ENCODE peak calls at places on chromosomes 3 and 15, in eight cellular contexts. One of them, this sample, is unnamed.

GRCh38 chr3:19946291-19946831 is 536 bp upstream of the RAB5A start:
- DNase-seq in breast epithelium: no peak
- DNase-seq in stomach: no peak
- DNase-seq in CD8-positive, alpha-beta T cell: no peak
- DNase-seq in thoracic aorta: peak; percentile 2
- DNase-seq in PC-9: no peak
- DNase-seq in IMR-90: no peak
- DNase-seq in Panc1: no peak
- DNase-seq in this sample: peak; percentile 2

GRCh38 chr3:129692743-129693142 is 86.3 kb upstream of the PLXND1 start:
- DNase-seq in breast epithelium: no peak
- DNase-seq in stomach: no peak
- DNase-seq in CD8-positive, alpha-beta T cell: no peak
- DNase-seq in thoracic aorta: no peak
- DNase-seq in PC-9: no peak
- DNase-seq in IMR-90: no peak
- DNase-seq in Panc1: no peak
- DNase-seq in this sample: no peak

GRCh38 chr3:120203621-120204020 is 81.4 kb downstream of the GPR156 start:
- DNase-seq in breast epithelium: no peak
- DNase-seq in stomach: no peak
- DNase-seq in CD8-positive, alpha-beta T cell: no peak
- DNase-seq in thoracic aorta: no peak
- DNase-seq in PC-9: no peak
- DNase-seq in IMR-90: no peak
- DNase-seq in Panc1: no peak
- DNase-seq in this sample: no peak

GRCh38 chr3:13124631-13125030 is 51.4 kb upstream of the IQSEC1 start:
- DNase-seq in breast epithelium: no peak
- DNase-seq in stomach: no peak
- DNase-seq in CD8-positive, alpha-beta T cell: no peak
- DNase-seq in thoracic aorta: no peak
- DNase-seq in PC-9: no peak
- DNase-seq in IMR-90: no peak
- DNase-seq in Panc1: no peak
- DNase-seq in this sample: no peak

GRCh38 chr3:131033480-131034080 is 6.9 kb downstream of the NEK11 start:
- DNase-seq in breast epithelium: no peak
- DNase-seq in stomach: no peak
- DNase-seq in CD8-positive, alpha-beta T cell: no peak
- DNase-seq in thoracic aorta: no peak
- DNase-seq in PC-9: peak; percentile 51
- DNase-seq in IMR-90: peak; percentile 55
- DNase-seq in Panc1: peak; percentile 50
- DNase-seq in this sample: no peak

GRCh38 chr3:19347701-19348100 is 199.4 kb downstream of the KCNH8 start:
- DNase-seq in breast epithelium: no peak
- DNase-seq in stomach: no peak
- DNase-seq in CD8-positive, alpha-beta T cell: no peak
- DNase-seq in thoracic aorta: no peak
- DNase-seq in PC-9: no peak
- DNase-seq in IMR-90: no peak
- DNase-seq in Panc1: no peak
- DNase-seq in this sample: no peak

GRCh38 chr3:54518011-54518675 is 395.8 kb downstream of the CACNA2D3 start:
- DNase-seq in breast epithelium: no peak
- DNase-seq in stomach: no peak
- DNase-seq in CD8-positive, alpha-beta T cell: no peak
- DNase-seq in thoracic aorta: no peak
- DNase-seq in PC-9: no peak
- DNase-seq in IMR-90: no peak
- DNase-seq in Panc1: no peak
- DNase-seq in this sample: no peak

GRCh38 chr3:45748068-45748467 is 48.3 kb downstream of the SLC6A20 start:
- DNase-seq in breast epithelium: no peak
- DNase-seq in stomach: no peak
- DNase-seq in CD8-positive, alpha-beta T cell: no peak
- DNase-seq in thoracic aorta: no peak
- DNase-seq in PC-9: no peak
- DNase-seq in IMR-90: no peak
- DNase-seq in Panc1: no peak
- DNase-seq in this sample: no peak

GRCh38 chr15:78949461-78949860 is 4.6 kb upstream of the CTSH start:
- DNase-seq in breast epithelium: no peak
- DNase-seq in stomach: peak; percentile 44
- DNase-seq in CD8-positive, alpha-beta T cell: no peak
- DNase-seq in thoracic aorta: no peak
- DNase-seq in PC-9: peak; percentile 91
- DNase-seq in IMR-90: no peak
- DNase-seq in Panc1: no peak
- DNase-seq in this sample: no peak

GRCh38 chr3:169147246-169148008 is 516.1 kb downstream of the MECOM start:
- DNase-seq in breast epithelium: no peak
- DNase-seq in stomach: peak; percentile 52
- DNase-seq in CD8-positive, alpha-beta T cell: no peak
- DNase-seq in thoracic aorta: no peak
- DNase-seq in PC-9: peak; percentile 80
- DNase-seq in IMR-90: peak; percentile 61
- DNase-seq in Panc1: no peak
- DNase-seq in this sample: peak; percentile 64

GRCh38 chr3:119333773-119334492 is 39.8 kb downstream of the ARHGAP31 start:
- DNase-seq in breast epithelium: no peak
- DNase-seq in stomach: no peak
- DNase-seq in CD8-positive, alpha-beta T cell: no peak
- DNase-seq in thoracic aorta: no peak
- DNase-seq in PC-9: no peak
- DNase-seq in IMR-90: no peak
- DNase-seq in Panc1: no peak
- DNase-seq in this sample: no peak

GRCh38 chr3:27511724-27512422 is 27.7 kb upstream of the SLC4A7 start:
- DNase-seq in breast epithelium: no peak
- DNase-seq in stomach: no peak
- DNase-seq in CD8-positive, alpha-beta T cell: no peak
- DNase-seq in thoracic aorta: no peak
- DNase-seq in PC-9: no peak
- DNase-seq in IMR-90: no peak
- DNase-seq in Panc1: no peak
- DNase-seq in this sample: no peak

GRCh38 chr3:153070153-153070868 is 91.7 kb upstream of the RAP2B start:
- DNase-seq in breast epithelium: no peak
- DNase-seq in stomach: no peak
- DNase-seq in CD8-positive, alpha-beta T cell: no peak
- DNase-seq in thoracic aorta: no peak
- DNase-seq in PC-9: no peak
- DNase-seq in IMR-90: peak; percentile 78
- DNase-seq in Panc1: no peak
- DNase-seq in this sample: peak; percentile 25

GRCh38 chr3:16429086-16429485 is 84.4 kb downstream of the RFTN1 start:
- DNase-seq in breast epithelium: no peak
- DNase-seq in stomach: no peak
- DNase-seq in CD8-positive, alpha-beta T cell: no peak
- DNase-seq in thoracic aorta: no peak
- DNase-seq in PC-9: no peak
- DNase-seq in IMR-90: no peak
- DNase-seq in Panc1: no peak
- DNase-seq in this sample: no peak

GRCh38 chr3:69086133-69086722 is 1.5 kb downstream of the ARL6IP5 start:
- DNase-seq in breast epithelium: peak; percentile 90
- DNase-seq in stomach: peak; percentile 92
- DNase-seq in CD8-positive, alpha-beta T cell: peak; percentile 72
- DNase-seq in thoracic aorta: peak; percentile 88
- DNase-seq in PC-9: peak; percentile 87
- DNase-seq in IMR-90: peak; percentile 92
- DNase-seq in Panc1: no peak
- DNase-seq in this sample: peak; percentile 95

GRCh38 chr15:90681480-90681879 is 35.7 kb upstream of the BLM start:
- DNase-seq in breast epithelium: no peak
- DNase-seq in stomach: no peak
- DNase-seq in CD8-positive, alpha-beta T cell: no peak
- DNase-seq in thoracic aorta: peak; percentile 32
- DNase-seq in PC-9: no peak
- DNase-seq in IMR-90: peak; percentile 93
- DNase-seq in Panc1: no peak
- DNase-seq in this sample: no peak

GRCh38 chr3:102142379-102143058 is 292.3 kb upstream of the ZPLD1 start:
- DNase-seq in breast epithelium: no peak
- DNase-seq in stomach: no peak
- DNase-seq in CD8-positive, alpha-beta T cell: no peak
- DNase-seq in thoracic aorta: no peak
- DNase-seq in PC-9: no peak
- DNase-seq in IMR-90: no peak
- DNase-seq in Panc1: no peak
- DNase-seq in this sample: no peak

GRCh38 chr15:31280037-31280830 is 46.4 kb upstream of the KLF13 start:
- DNase-seq in breast epithelium: peak; percentile 16
- DNase-seq in stomach: peak; percentile 23
- DNase-seq in CD8-positive, alpha-beta T cell: no peak
- DNase-seq in thoracic aorta: no peak
- DNase-seq in PC-9: no peak
- DNase-seq in IMR-90: no peak
- DNase-seq in Panc1: no peak
- DNase-seq in this sample: no peak

GRCh38 chr3:120625199-120625598 is 29.1 kb downstream of the NDUFB4 start:
- DNase-seq in breast epithelium: no peak
- DNase-seq in stomach: no peak
- DNase-seq in CD8-positive, alpha-beta T cell: no peak
- DNase-seq in thoracic aorta: no peak
- DNase-seq in PC-9: no peak
- DNase-seq in IMR-90: no peak
- DNase-seq in Panc1: no peak
- DNase-seq in this sample: no peak

GRCh38 chr3:129593595-129594339 is 12.7 kb downstream of the PLXND1 start:
- DNase-seq in breast epithelium: no peak
- DNase-seq in stomach: no peak
- DNase-seq in CD8-positive, alpha-beta T cell: peak; percentile 52
- DNase-seq in thoracic aorta: no peak
- DNase-seq in PC-9: no peak
- DNase-seq in IMR-90: no peak
- DNase-seq in Panc1: no peak
- DNase-seq in this sample: no peak

GRCh38 chr15:84598993-84599392 is 1.8 kb upstream of the ZSCAN2 start:
- DNase-seq in breast epithelium: no peak
- DNase-seq in stomach: peak; percentile 37
- DNase-seq in CD8-positive, alpha-beta T cell: no peak
- DNase-seq in thoracic aorta: no peak
- DNase-seq in PC-9: no peak
- DNase-seq in IMR-90: peak; percentile 66
- DNase-seq in Panc1: no peak
- DNase-seq in this sample: peak; percentile 24

GRCh38 chr3:30438121-30438520 is 168.3 kb upstream of the TGFBR2 start:
- DNase-seq in breast epithelium: no peak
- DNase-seq in stomach: no peak
- DNase-seq in CD8-positive, alpha-beta T cell: no peak
- DNase-seq in thoracic aorta: no peak
- DNase-seq in PC-9: no peak
- DNase-seq in IMR-90: no peak
- DNase-seq in Panc1: no peak
- DNase-seq in this sample: no peak
- H3K27ac ChIP-seq in breast epithelium: no peak overlapping the region
- H3K27ac ChIP-seq in stomach: no peak overlapping the region
- H3K27ac ChIP-seq in CD8-positive, alpha-beta T cell: no peak overlapping the region
- H3K27ac ChIP-seq in thoracic aorta: peak overlapping the region; percentile 67
- H3K27ac ChIP-seq in PC-9: no peak overlapping the region
- H3K27ac ChIP-seq in IMR-90: no peak overlapping the region
- H3K27ac ChIP-seq in Panc1: peak overlapping the region; percentile 31
- H3K27ac ChIP-seq in this sample: no peak overlapping the region

GRCh38 chr3:158920375-158920774 is 118.5 kb downstream of the MFSD1 start:
- DNase-seq in breast epithelium: no peak
- DNase-seq in stomach: no peak
- DNase-seq in CD8-positive, alpha-beta T cell: no peak
- DNase-seq in thoracic aorta: no peak
- DNase-seq in PC-9: no peak
- DNase-seq in IMR-90: no peak
- DNase-seq in Panc1: no peak
- DNase-seq in this sample: no peak

GRCh38 chr3:158916111-158916510 is 114.3 kb downstream of the MFSD1 start:
- DNase-seq in breast epithelium: no peak
- DNase-seq in stomach: no peak
- DNase-seq in CD8-positive, alpha-beta T cell: no peak
- DNase-seq in thoracic aorta: no peak
- DNase-seq in PC-9: no peak
- DNase-seq in IMR-90: no peak
- DNase-seq in Panc1: no peak
- DNase-seq in this sample: no peak

GRCh38 chr3:158918451-158918850 is 116.6 kb downstream of the MFSD1 start:
- DNase-seq in breast epithelium: no peak
- DNase-seq in stomach: no peak
- DNase-seq in CD8-positive, alpha-beta T cell: no peak
- DNase-seq in thoracic aorta: no peak
- DNase-seq in PC-9: no peak
- DNase-seq in IMR-90: no peak
- DNase-seq in Panc1: no peak
- DNase-seq in this sample: no peak

GRCh38 chr3:158912621-158913020 is 110.8 kb downstream of the MFSD1 start:
- DNase-seq in breast epithelium: no peak
- DNase-seq in stomach: no peak
- DNase-seq in CD8-positive, alpha-beta T cell: no peak
- DNase-seq in thoracic aorta: no peak
- DNase-seq in PC-9: no peak
- DNase-seq in IMR-90: no peak
- DNase-seq in Panc1: no peak
- DNase-seq in this sample: no peak

DNA sequence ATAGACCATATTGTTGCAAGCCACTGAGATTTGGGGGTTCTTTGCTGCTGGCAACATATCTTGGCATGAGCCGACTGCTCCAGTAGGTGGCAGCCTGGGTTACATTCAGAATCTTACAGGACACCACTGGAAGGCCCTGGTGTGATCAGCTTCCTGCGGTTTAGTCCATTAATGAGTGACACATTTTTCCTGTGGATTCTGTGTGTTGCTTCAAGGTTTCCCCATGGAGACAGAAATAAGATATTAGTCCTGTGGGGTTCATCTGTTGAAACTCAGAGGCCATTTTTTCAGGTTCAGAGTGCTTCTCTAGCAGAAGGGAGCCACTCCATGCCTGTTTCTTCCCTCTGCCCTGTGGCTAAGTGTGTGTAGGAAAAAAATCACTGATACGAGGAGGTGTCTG is 116.2 kb downstream of the MFSD1 start:
- DNase-seq in breast epithelium: peak; percentile 20
- DNase-seq in stomach: peak; percentile 46
- DNase-seq in CD8-positive, alpha-beta T cell: no peak
- DNase-seq in thoracic aorta: no peak
- DNase-seq in PC-9: peak; percentile 41
- DNase-seq in IMR-90: peak; percentile 29
- DNase-seq in Panc1: peak; percentile 30
- DNase-seq in this sample: no peak
- TF ChIP-seq CTCF in breast epithelium: peak; percentile 61
- TF ChIP-seq CTCF in stomach: no peak
- TF ChIP-seq CTCF in CD8-positive, alpha-beta T cell: no peak
- TF ChIP-seq CTCF in thoracic aorta: no peak
- TF ChIP-seq CTCF in PC-9: peak; percentile 82
- TF ChIP-seq CTCF in IMR-90: peak; percentile 48
- TF ChIP-seq CTCF in Panc1: peak; percentile 89
- TF ChIP-seq CTCF in this sample: peak; percentile 88

GRCh38 chr3:125043599-125044151 is 12.1 kb downstream of the HEG1 start:
- DNase-seq in breast epithelium: peak; percentile 36
- DNase-seq in stomach: peak; percentile 33
- DNase-seq in CD8-positive, alpha-beta T cell: no peak
- DNase-seq in thoracic aorta: no peak
- DNase-seq in PC-9: no peak
- DNase-seq in IMR-90: no peak
- DNase-seq in Panc1: no peak
- DNase-seq in this sample: no peak
- H3K4me1 ChIP-seq in breast epithelium: peaks cover 7% of the 10 kb centered on the region
- H3K4me1 ChIP-seq in stomach: peaks cover 34% of the 10 kb centered on the region
- H3K4me1 ChIP-seq in CD8-positive, alpha-beta T cell: peaks cover 5% of the 10 kb centered on the region
- H3K4me1 ChIP-seq in thoracic aorta: peaks cover 52% of the 10 kb centered on the region
- H3K4me1 ChIP-seq in PC-9: no peaks in the 10 kb centered on the region
- H3K4me1 ChIP-seq in IMR-90: peaks cover 46% of the 10 kb centered on the region
- H3K4me1 ChIP-seq in Panc1: peaks cover 71% of the 10 kb centered on the region
- H3K4me1 ChIP-seq in this sample: peaks cover 13% of the 10 kb centered on the region

GRCh38 chr15:93057618-93058017 is 31.4 kb downstream of the RGMA start:
- DNase-seq in breast epithelium: no peak
- DNase-seq in stomach: no peak
- DNase-seq in CD8-positive, alpha-beta T cell: no peak
- DNase-seq in thoracic aorta: no peak
- DNase-seq in PC-9: no peak
- DNase-seq in IMR-90: no peak
- DNase-seq in Panc1: no peak
- DNase-seq in this sample: no peak
- H3K27ac ChIP-seq in breast epithelium: peak overlapping the region; percentile 55
- H3K27ac ChIP-seq in stomach: no peak overlapping the region
- H3K27ac ChIP-seq in CD8-positive, alpha-beta T cell: no peak overlapping the region
- H3K27ac ChIP-seq in thoracic aorta: no peak overlapping the region
- H3K27ac ChIP-seq in PC-9: no peak overlapping the region
- H3K27ac ChIP-seq in IMR-90: no peak overlapping the region
- H3K27ac ChIP-seq in Panc1: no peak overlapping the region
- H3K27ac ChIP-seq in this sample: no peak overlapping the region

This sample was measured in foreskin keratinocyte.